ENCODE peak calls at places on chromosome 22, in six cellular contexts. S is T-cell; V is lung microvascular endothelial cell; T is CD4-positive, alpha-beta memory T cell; F is fibroblast of the aortic adventitia; J is left ventricle myocardium inferior. H is an unnamed sample.

GRCh38 chr22:42286205-42286604 is 15.8 kb upstream of the TCF20 start:
- DNase-seq in F (no peak), S (no peak), V (no peak), T (peak), J (no peak), H (no peak)

GRCh38 chr22:35568751-35569725 is 28.4 kb downstream of the RASD2 start:
- DNase-seq in J (no peak), V (no peak), F (peak), T (no peak), S (no peak), H (no peak)

GRCh38 chr22:23256986-23257888 is 76.9 kb downstream of the BCR start:
- DNase-seq in T (no peak), F (peak), J (peak), V (peak), S (no peak), H (no peak)

GRCh38 chr22:50032109-50032871 is 19.7 kb upstream of the IL17REL start:
- DNase-seq in J (no peak), V (no peak), T (no peak), F (no peak), S (no peak), H (no peak)

GRCh38 chr22:48254311-48254873 is 1491.9 kb downstream of the TBC1D22A start:
- DNase-seq in F (no peak), V (no peak), S (no peak), J (no peak), T (no peak), H (no peak)

GRCh38 chr22:48705159-48705916 is 1122.3 kb downstream of the BRD1 start:
- DNase-seq in T (no peak), F (no peak), V (no peak), S (no peak), J (peak), H (no peak)

GRCh38 chr22:40408718-40409612 is 38.6 kb downstream of the SGSM3 start:
- DNase-seq in F (no peak), T (no peak), J (no peak), S (no peak), V (no peak), H (no peak)

GRCh38 chr22:30047364-30047738 is 32.9 kb upstream of the HORMAD2 start:
- DNase-seq in T (peak), S (peak), J (no peak), F (peak), V (no peak), H (no peak)

GRCh38 chr22:29336751-29337490 is 21.4 kb upstream of the RASL10A start:
- DNase-seq in F (no peak), T (no peak), J (peak), S (no peak), V (no peak), H (no peak)

GRCh38 chr22:45546333-45547015 is 43.8 kb downstream of the FBLN1 start:
- DNase-seq in S (no peak), T (no peak), V (no peak), J (no peak), F (no peak), H (no peak)

GRCh38 chr22:48346311-48346710 is 1481.4 kb downstream of the BRD1 start:
- DNase-seq in V (no peak), T (no peak), J (no peak), F (no peak), S (no peak), H (no peak)

GRCh38 chr22:17300926-17301325 is 68.3 kb upstream of the CECR2 start:
- DNase-seq in J (no peak), V (no peak), F (no peak), T (no peak), S (no peak), H (no peak)

GRCh38 chr22:27780161-27780575 is 21.4 kb downstream of the MN1 start:
- DNase-seq in S (no peak), T (no peak), J (peak), F (peak), V (peak), H (no peak)

GRCh38 chr22:23184764-23185113 is 4.4 kb downstream of the BCR start:
- DNase-seq in S (no peak), V (peak), J (no peak), T (no peak), F (no peak), H (no peak)

GRCh38 chr22:19709063-19709769 is 5.1 kb upstream of the SEPTIN5 start:
- DNase-seq in S (no peak), T (no peak), V (no peak), F (no peak), J (peak), H (no peak)

GRCh38 chr22:49230194-49230577 is 597.5 kb downstream of the BRD1 start:
- DNase-seq in T (no peak), F (no peak), J (no peak), V (no peak), S (no peak), H (no peak)

GRCh38 chr22:29450222-29450621 is 11.8 kb downstream of the RFPL1 start:
- DNase-seq in J (no peak), S (no peak), F (no peak), V (no peak), T (no peak), H (no peak)

GRCh38 chr22:42649261-42650056 is at the start of gene CYB5R3:
- DNase-seq in F (peak), T (peak), V (peak), J (peak), S (peak), H (peak)

GRCh38 chr22:27336151-27337090 is 465.1 kb downstream of the MN1 start:
- DNase-seq in V (no peak), F (no peak), S (no peak), J (no peak), T (no peak), H (no peak)

GRCh38 chr22:19579113-19579811 is 55.1 kb upstream of the CLDN5 start:
- DNase-seq in V (peak), J (no peak), F (no peak), S (no peak), T (no peak), H (no peak)

GRCh38 chr22:35971418-35972119 is 57.1 kb downstream of the RBFOX2 start:
- DNase-seq in F (peak), V (no peak), S (no peak), J (no peak), T (no peak), H (no peak)

GRCh38 chr22:38034278-38034882 is 22.8 kb upstream of the PICK1 start:
- DNase-seq in F (peak), T (no peak), V (peak), J (peak), S (no peak), H (peak)

H was measured in pulmonary artery endothelial cell.